ENCODE peak calls at places on chromosomes 13 and 19, in four cellular contexts. D is GM12878, S is K562, F is HepG2. W is an unnamed sample.

GRCh38 chr19:48991823-48992570 is 1.1 kb downstream of the GYS1 start:
- DNase-seq in D (no peak), S (peak; percentile 48), F (no peak), W (peak; percentile 60)

GRCh38 chr19:18967358-18968146 is 26.5 kb upstream of the HOMER3 start:
- DNase-seq in D (no peak), S (no peak), F (no peak), W (no peak)

GRCh38 chr19:19459099-19459498 is 53.6 kb downstream of the GATAD2A start:
- DNase-seq in D (no peak), S (no peak), F (no peak), W (no peak)

GRCh38 chr13:42808572-42808971 is 27.2 kb downstream of the FAM216B start:
- DNase-seq in D (no peak), S (no peak), F (no peak), W (no peak)

GRCh38 chr13:60584976-60585375 is 188.0 kb downstream of the TDRD3 start:
- DNase-seq in D (no peak), S (no peak), F (no peak), W (no peak)

GRCh38 chr19:13260883-13261653 is 110.9 kb downstream of the IER2 start:
- DNase-seq in D (peak; percentile 79), S (peak; percentile 51), F (no peak), W (no peak)

GRCh38 chr13:112730157-112730671 is 40.4 kb downstream of the ATP11A start:
- DNase-seq in D (no peak), S (no peak), F (no peak), W (no peak)

GRCh38 chr19:40682431-40682964 is 8.0 kb downstream of the NUMBL start:
- DNase-seq in D (no peak), S (no peak), F (no peak), W (no peak)

GRCh38 chr13:101520672-101521071 is 68.2 kb downstream of the ITGBL1 start:
- DNase-seq in D (no peak), S (no peak), F (no peak), W (no peak)

GRCh38 chr19:16476401-16476800 is 4.6 kb upstream of the EPS15L1 start:
- DNase-seq in D (no peak), S (no peak), F (no peak), W (no peak)

GRCh38 chr19:20039203-20039723 is at the start of gene ZNF682:
- DNase-seq in D (no peak), S (peak; percentile 31), F (peak; percentile 84), W (peak; percentile 7)

GRCh38 chr13:86569974-86570373 is 770.8 kb upstream of the SLITRK6 start:
- DNase-seq in D (no peak), S (no peak), F (no peak), W (no peak)

GRCh38 chr19:29337029-29337428 is 124.1 kb upstream of the UQCRFS1 start:
- DNase-seq in D (no peak), S (no peak), F (no peak), W (peak; percentile 0)

GRCh38 chr19:41925208-41926003 is 2.8 kb downstream of the ERFL start:
- DNase-seq in D (no peak), S (no peak), F (no peak), W (no peak)

GRCh38 chr13:110398564-110399507 is 91.8 kb downstream of the COL4A2 start:
- DNase-seq in D (no peak), S (no peak), F (no peak), W (no peak)

GRCh38 chr13:30679483-30680330 is 55.6 kb upstream of the ALOX5AP start:
- DNase-seq in D (no peak), S (no peak), F (peak; percentile 20), W (peak; percentile 49)

GRCh38 chr13:21576424-21576823 is 27.5 kb downstream of the MICU2 start:
- DNase-seq in D (no peak), S (peak; percentile 14), F (no peak), W (no peak)

GRCh38 chr19:27821418-27822018 is 1391.4 kb downstream of the UQCRFS1 start:
- DNase-seq in D (no peak), S (no peak), F (no peak), W (no peak)

GRCh38 chr13:60629158-60629557 is 232.1 kb downstream of the TDRD3 start:
- DNase-seq in D (no peak), S (no peak), F (no peak), W (no peak)

GRCh38 chr13:110894086-110894485 is 20.8 kb downstream of the ANKRD10 start:
- DNase-seq in D (no peak), S (no peak), F (no peak), W (no peak)

GRCh38 chr13:23558675-23559536 is 11.3 kb upstream of the TNFRSF19 start:
- DNase-seq in D (no peak), S (no peak), F (peak; percentile 97), W (peak; percentile 34)

GRCh38 chr19:42244452-42245220 is 2.2 kb upstream of the GSK3A start:
- DNase-seq in D (peak; percentile 85), S (peak; percentile 64), F (peak; percentile 93), W (peak; percentile 78)

GRCh38 chr13:51297556-51297955 is 41.9 kb upstream of the SERPINE3 start:
- DNase-seq in D (no peak), S (no peak), F (no peak), W (no peak)

GRCh38 chr13:44768775-44769578 is 192.8 kb upstream of the TSC22D1 start:
- DNase-seq in D (peak; percentile 19), S (no peak), F (no peak), W (no peak)

GRCh38 chr13:22498006-22498405 is 682.8 kb upstream of the SGCG start:
- DNase-seq in D (no peak), S (no peak), F (no peak), W (no peak)

GRCh38 chr19:8088752-8089663 is 36.4 kb downstream of the CCL25 start:
- DNase-seq in D (no peak), S (no peak), F (no peak), W (no peak)

GRCh38 chr13:30829145-30829544 is 76.9 kb upstream of the MEDAG start:
- DNase-seq in D (no peak), S (no peak), F (peak; percentile 50), W (no peak)

DNA sequence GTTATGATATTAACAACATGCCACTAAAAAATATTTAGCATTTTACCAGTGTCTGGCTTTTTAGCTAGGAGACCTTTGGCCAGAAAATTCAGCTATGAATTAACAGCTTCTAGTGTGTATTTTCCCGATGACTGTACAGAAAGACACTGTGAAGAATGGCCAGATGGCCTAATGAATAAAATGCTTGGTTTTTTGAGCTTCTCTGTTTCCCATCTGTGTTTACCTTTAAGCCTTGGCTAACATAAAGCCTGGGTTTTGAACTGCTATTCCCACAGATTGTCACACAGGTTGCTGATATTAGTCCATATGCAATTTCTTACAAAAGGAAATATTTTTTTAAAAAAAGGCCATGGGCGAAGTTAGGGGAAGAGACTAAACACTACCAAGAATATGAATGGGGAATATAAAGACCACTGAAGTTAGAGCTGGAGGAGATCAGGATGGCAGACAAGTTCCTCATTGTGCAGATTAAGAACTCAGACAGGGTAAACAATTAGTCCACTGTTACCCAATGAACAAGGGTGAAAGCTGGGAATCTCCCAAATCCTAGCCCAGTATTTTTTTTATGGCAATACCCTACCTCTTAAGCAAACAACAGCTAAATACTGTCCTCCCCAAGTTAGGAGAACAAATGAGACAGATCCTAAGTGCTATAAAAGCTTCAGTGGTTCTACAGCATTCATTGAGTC is 95.1 kb downstream of the DCT start:
- DNase-seq in D (no peak), S (no peak), F (no peak), W (no peak)
- TF ChIP-seq TARDBP in D (no peak), S (no peak), F (no peak), W (no peak)

GRCh38 chr13:99765869-99766268 is 205.7 kb downstream of the ZIC5 start:
- DNase-seq in D (no peak), S (no peak), F (no peak), W (no peak)

GRCh38 chr13:99768986-99769385 is 202.6 kb downstream of the ZIC5 start:
- DNase-seq in D (no peak), S (no peak), F (no peak), W (no peak)

DNA sequence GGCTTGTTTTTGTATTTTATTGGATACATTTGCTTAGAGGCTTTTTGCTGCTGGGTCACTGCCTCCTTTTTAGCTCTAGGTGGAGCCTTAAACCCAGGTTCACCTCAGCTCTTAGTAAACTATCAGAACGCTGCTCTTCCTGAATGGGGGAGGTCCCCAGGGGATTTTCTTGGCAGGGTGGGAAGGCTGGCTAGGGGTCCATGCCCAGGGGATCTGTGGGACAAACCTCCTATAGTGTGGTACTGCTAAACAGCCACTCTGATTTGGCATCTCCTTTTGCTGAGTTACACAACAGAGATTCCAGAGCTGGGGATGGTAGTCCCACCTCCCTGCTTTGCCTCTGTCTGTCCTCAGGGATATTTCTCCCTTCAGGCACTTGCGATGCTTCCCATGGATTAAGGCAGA is 204.9 kb downstream of the ZIC5 start:
- DNase-seq in D (no peak), S (no peak), F (peak; percentile 6), W (peak; percentile 30)
- TF ChIP-seq FOXK2 in D (no peak), S (no peak), F (no peak), W (no peak)

DNA sequence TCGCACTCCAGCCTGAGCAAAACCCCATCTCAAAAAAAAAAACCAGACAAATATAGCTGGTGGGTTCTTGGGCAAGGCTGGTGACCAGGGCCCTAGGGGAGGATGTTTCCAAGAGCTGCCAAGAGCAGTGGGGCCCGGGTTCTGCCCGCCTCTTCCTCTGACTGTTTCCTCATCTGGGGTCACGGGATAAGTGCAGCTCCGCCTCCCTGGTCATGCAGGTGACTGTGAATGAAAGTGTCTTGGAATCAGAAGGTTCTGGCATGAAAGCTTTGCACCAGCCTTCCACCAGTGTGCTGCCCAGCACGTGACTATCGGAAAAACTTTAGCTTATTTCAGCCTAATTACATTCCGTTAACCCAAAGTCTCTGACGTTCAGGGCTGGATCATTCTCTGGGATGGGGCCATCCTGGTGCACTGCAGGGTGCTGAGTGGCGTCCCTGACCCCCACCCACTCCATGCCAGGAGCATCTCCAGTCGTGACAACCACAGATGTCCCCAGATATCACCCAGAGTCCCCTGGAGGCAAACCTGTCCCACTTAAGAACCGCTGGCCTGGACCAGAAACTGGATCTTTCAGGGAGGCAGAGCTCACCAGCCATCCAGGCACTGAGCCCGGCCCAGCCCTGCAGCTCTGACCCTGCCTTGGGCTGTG is 85.6 kb downstream of the GNG7 start:
- DNase-seq in D (no peak), S (no peak), F (peak; percentile 35), W (no peak)
- TF ChIP-seq TARDBP in D (no peak), S (no peak), F (no peak), W (no peak)

GRCh38 chr19:45953676-45954075 is 20.0 kb downstream of the NOVA2 start:
- DNase-seq in D (no peak), S (no peak), F (no peak), W (no peak)

GRCh38 chr19:45952341-45952690 is 21.3 kb downstream of the NOVA2 start:
- DNase-seq in D (no peak), S (no peak), F (no peak), W (no peak)

GRCh38 chr19:45952691-45953505 is 20.8 kb downstream of the NOVA2 start:
- DNase-seq in D (no peak), S (peak; percentile 88), F (no peak), W (peak; percentile 85)

GRCh38 chr19:45947926-45948325 is 25.7 kb downstream of the NOVA2 start:
- DNase-seq in D (no peak), S (no peak), F (no peak), W (no peak)
- TF ChIP-seq FOXK2 in D (no peak), S (no peak), F (no peak), W (no peak)

DNA sequence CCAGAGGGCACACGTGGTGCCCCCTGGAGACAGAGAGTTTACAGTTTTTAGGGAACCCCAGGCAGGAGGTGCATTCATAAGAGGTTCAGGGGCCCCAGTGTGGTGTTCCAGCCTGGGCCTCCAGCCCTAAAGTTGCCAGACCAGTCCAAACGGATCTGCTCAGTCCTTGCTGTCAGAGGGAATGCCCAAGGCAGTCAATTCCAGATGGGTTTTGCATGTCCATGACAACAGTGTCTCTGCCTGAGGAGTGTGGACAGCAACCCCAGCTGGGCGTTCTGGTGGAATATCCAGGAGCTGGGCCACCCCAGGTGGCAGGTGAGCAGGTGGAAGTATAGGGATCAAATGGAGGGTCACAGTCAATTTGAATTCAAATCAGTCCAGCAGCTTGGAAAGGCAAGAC is 25.3 kb downstream of the FBXO27 start:
- DNase-seq in D (no peak), S (no peak), F (no peak), W (no peak)
- TF ChIP-seq TARDBP in D (no peak), S (no peak), F (no peak), W (no peak)

GRCh38 chr19:4678881-4679379 is 8.8 kb upstream of the MYDGF start:
- DNase-seq in D (no peak), S (peak; percentile 96), F (no peak), W (peak; percentile 94)
- TF ChIP-seq FOXK2 in D (no peak), S (no peak), F (no peak), W (no peak)

W was measured in HEK293T.